ENCODE peak calls at places on chromosomes 6 and 20, in seven cellular contexts. I is NCI-H524, O is AG08396, F is AG20443, A is MV-4-11, U is foreskin fibroblast, W is nucleus accumbens. V is an unnamed sample.

GRCh38 chr6:121413831-121414368 is 21.5 kb upstream of the GJA1 start:
- DNase-seq in A (no peak), W (no peak), O (no peak), F (no peak), I (no peak), U (no peak), V (no peak)

GRCh38 chr20:5342031-5342430 is 25.3 kb upstream of the PROKR2 start:
- DNase-seq in U (no peak), I (no peak), O (no peak), F (no peak), A (no peak), W (no peak), V (no peak)

GRCh38 chr20:38326309-38326708 is 20.0 kb upstream of the LBP start:
- DNase-seq in F (no peak), A (no peak), I (no peak), O (no peak), U (no peak), W (no peak), V (no peak)

GRCh38 chr6:74249658-74250057 is 553.7 kb downstream of the CD109 start:
- DNase-seq in O (peak; percentile 21), I (no peak), U (peak; percentile 23), A (no peak), W (no peak), F (no peak), V (no peak)

GRCh38 chr20:16553684-16554083 is 19.6 kb downstream of the KIF16B start:
- DNase-seq in F (no peak), W (no peak), O (no peak), A (no peak), I (no peak), U (no peak), V (no peak)

GRCh38 chr20:5171790-5172164 is 45.0 kb downstream of the CDS2 start:
- DNase-seq in W (no peak), I (peak; percentile 3), U (no peak), A (no peak), F (no peak), O (no peak), V (no peak)

GRCh38 chr20:47326718-47327137 is 29.8 kb downstream of the ZMYND8 start:
- DNase-seq in W (no peak), O (no peak), A (no peak), I (no peak), F (peak; percentile 21), U (peak; percentile 64), V (no peak)

GRCh38 chr6:131744888-131745287 is 34.1 kb upstream of the CTAGE9 start:
- DNase-seq in F (no peak), U (no peak), I (no peak), A (no peak), W (no peak), O (no peak), V (no peak)

GRCh38 chr6:150514806-150515362 is 84.8 kb upstream of the PLEKHG1 start:
- DNase-seq in I (no peak), W (no peak), A (no peak), O (no peak), F (no peak), U (no peak), V (no peak)

GRCh38 chr6:53512631-53513030 is 32.3 kb downstream of the GCLC start:
- DNase-seq in F (no peak), U (no peak), W (no peak), O (no peak), A (no peak), I (no peak), V (no peak)

GRCh38 chr20:47727170-47727880 is 58.0 kb downstream of the SULF2 start:
- DNase-seq in A (peak; percentile 100), O (no peak), I (no peak), W (peak; percentile 37), U (no peak), F (no peak), V (no peak)

GRCh38 chr6:161376367-161376766 is 102.5 kb upstream of the AGPAT4 start:
- DNase-seq in O (no peak), W (no peak), A (no peak), F (no peak), U (no peak), I (no peak), V (no peak)

GRCh38 chr6:109791301-109791700 is 100.2 kb downstream of the FIG4 start:
- DNase-seq in A (no peak), W (peak; percentile 16), O (no peak), U (no peak), F (no peak), I (no peak), V (no peak)

GRCh38 chr6:36109092-36109491 is 21.2 kb upstream of the MAPK13 start:
- DNase-seq in I (no peak), O (no peak), W (no peak), A (no peak), U (no peak), F (no peak), V (no peak)

GRCh38 chr6:98845201-98846020 is 11.0 kb downstream of the POU3F2 start:
- DNase-seq in A (peak; percentile 30), I (peak; percentile 93), F (peak; percentile 92), W (peak; percentile 77), U (peak; percentile 67), O (peak; percentile 90), V (peak; percentile 73)

GRCh38 chr20:6008254-6008653 is 45.6 kb downstream of the LRRN4 start:
- DNase-seq in O (peak; percentile 78), F (peak; percentile 80), A (peak; percentile 94), U (peak; percentile 92), I (no peak), W (peak; percentile 2), V (no peak)

GRCh38 chr6:1096967-1097765 is 214.7 kb upstream of the FOXQ1 start:
- DNase-seq in O (no peak), I (no peak), A (no peak), F (no peak), U (no peak), W (no peak), V (no peak)

GRCh38 chr6:23269436-23269835 is 700.1 kb downstream of the HDGFL1 start:
- DNase-seq in I (no peak), A (peak; percentile 38), O (no peak), U (no peak), F (no peak), W (no peak), V (no peak)

GRCh38 chr6:90186637-90187361 is 109.8 kb downstream of the BACH2 start:
- DNase-seq in W (no peak), I (no peak), O (no peak), U (no peak), A (peak; percentile 58), F (no peak), V (no peak)

GRCh38 chr6:73290435-73290834 is 27.4 kb upstream of the KHDC1 start:
- DNase-seq in W (no peak), A (no peak), I (no peak), U (peak; percentile 60), F (peak; percentile 31), O (no peak), V (no peak)

GRCh38 chr20:9590189-9590588 is 75.8 kb downstream of the LAMP5 start:
- DNase-seq in U (peak; percentile 74), F (no peak), O (peak; percentile 14), I (no peak), W (no peak), A (peak; percentile 11), V (no peak)

GRCh38 chr6:128554302-128554701 is 33.9 kb upstream of the PTPRK start:
- DNase-seq in O (no peak), U (no peak), A (no peak), W (no peak), F (no peak), I (no peak), V (no peak)